ENCODE peak calls at places on chromosome 22, in seven cellular contexts. E is brain microvascular endothelial cell, L is transverse colon, T is RWPE2, U is fibroblast of lung, N is fibroblast of pulmonary artery, P is coronary artery. A is an unnamed sample.

GRCh38 chr22:41668971-41669911 is 19.4 kb downstream of the SNU13 start:
- DNase-seq in E (peak), L (no peak), T (no peak), U (peak), N (peak), P (no peak), A (no peak)

GRCh38 chr22:30922151-30922611 is 46.4 kb downstream of the MORC2 start:
- DNase-seq in E (peak), L (peak), T (no peak), U (peak), N (peak), P (no peak), A (peak)

GRCh38 chr22:22201925-22202343 is 42.7 kb upstream of the VPREB1 start:
- DNase-seq in E (no peak), L (no peak), T (no peak), U (no peak), N (no peak), P (no peak), A (no peak)

GRCh38 chr22:39880722-39881121 is 12.8 kb downstream of the ENTHD1 start:
- DNase-seq in E (no peak), L (no peak), T (no peak), U (no peak), N (no peak), P (no peak), A (no peak)

GRCh38 chr22:22380098-22381030 is 128.2 kb downstream of the ZNF280B start:
- DNase-seq in E (no peak), L (peak), T (no peak), U (no peak), N (no peak), P (no peak), A (no peak)

GRCh38 chr22:17079572-17079971 is 5.2 kb upstream of the IL17RA start:
- DNase-seq in E (no peak), L (no peak), T (no peak), U (peak), N (no peak), P (no peak), A (no peak)

GRCh38 chr22:31977939-31978338 is 33.6 kb downstream of the YWHAH start:
- DNase-seq in E (no peak), L (no peak), T (no peak), U (no peak), N (no peak), P (no peak), A (no peak)

GRCh38 chr22:44776535-44777363 is 24.4 kb downstream of the ARHGAP8 start:
- DNase-seq in E (no peak), L (peak), T (no peak), U (no peak), N (no peak), P (no peak), A (no peak)

GRCh38 chr22:21078916-21079315 is 33.2 kb downstream of the LRRC74B start:
- DNase-seq in E (no peak), L (no peak), T (no peak), U (no peak), N (no peak), P (no peak), A (no peak)

GRCh38 chr22:44685384-44686056 is 16.5 kb upstream of the PRR5 start:
- DNase-seq in E (peak), L (peak), T (no peak), U (peak), N (peak), P (no peak), A (peak)

GRCh38 chr22:17963015-17963414 is 61.3 kb downstream of the MICAL3 start:
- DNase-seq in E (no peak), L (no peak), T (no peak), U (no peak), N (no peak), P (no peak), A (no peak)

GRCh38 chr22:19902245-19902699 is 39.3 kb upstream of the COMT start:
- DNase-seq in E (no peak), L (no peak), T (no peak), U (no peak), N (no peak), P (peak), A (no peak)

GRCh38 chr22:40053460-40053859 is 58.7 kb downstream of the FAM83F start:
- DNase-seq in E (no peak), L (no peak), T (no peak), U (no peak), N (no peak), P (no peak), A (no peak)

GRCh38 chr22:40498454-40499186 is 128.2 kb downstream of the SGSM3 start:
- DNase-seq in E (peak), L (no peak), T (peak), U (peak), N (peak), P (no peak), A (peak)

GRCh38 chr22:18121436-18122253 is 11.0 kb downstream of the TUBA8 start:
- DNase-seq in E (no peak), L (no peak), T (no peak), U (no peak), N (no peak), P (no peak), A (no peak)

GRCh38 chr22:20552450-20552894 is 45.1 kb downstream of the MED15 start:
- DNase-seq in E (peak), L (peak), T (no peak), U (peak), N (peak), P (peak), A (no peak)

GRCh38 chr22:31082606-31083376 is 1.7 kb downstream of the SMTN start:
- DNase-seq in E (peak), L (peak), T (peak), U (peak), N (peak), P (peak), A (no peak)

GRCh38 chr22:45740236-45740635 is 68.6 kb downstream of the ATXN10 start:
- DNase-seq in E (peak), L (no peak), T (no peak), U (no peak), N (no peak), P (no peak), A (no peak)

GRCh38 chr22:39175127-39176066 is 22.9 kb upstream of the CBX7 start:
- DNase-seq in E (no peak), L (no peak), T (no peak), U (no peak), N (no peak), P (no peak), A (no peak)

GRCh38 chr22:17009640-17010291 is 1.7 kb upstream of the GAB4 start:
- DNase-seq in E (no peak), L (no peak), T (no peak), U (no peak), N (no peak), P (no peak), A (no peak)

GRCh38 chr22:31626427-31627150 is 35.4 kb downstream of the PISD start:
- DNase-seq in E (no peak), L (no peak), T (no peak), U (no peak), N (peak), P (no peak), A (no peak)

GRCh38 chr22:28029201-28029948 is 110.3 kb upstream of the PITPNB start:
- DNase-seq in E (peak), L (peak), T (no peak), U (peak), N (peak), P (peak), A (no peak)

GRCh38 chr22:19352766-19353165 is 61.2 kb upstream of the CLTCL1 start:
- DNase-seq in E (no peak), L (no peak), T (no peak), U (no peak), N (no peak), P (no peak), A (no peak)

GRCh38 chr22:32991353-32992115 is 66.6 kb downstream of the SYN3 start:
- DNase-seq in E (no peak), L (no peak), T (peak), U (peak), N (peak), P (no peak), A (no peak)

GRCh38 chr22:40084246-40084645 is 89.5 kb downstream of the FAM83F start:
- DNase-seq in E (no peak), L (no peak), T (no peak), U (no peak), N (no peak), P (no peak), A (no peak)

GRCh38 chr22:21450320-21450831 is 16.8 kb upstream of the TMEM191C start:
- DNase-seq in E (no peak), L (no peak), T (peak), U (no peak), N (no peak), P (no peak), A (no peak)

GRCh38 chr22:46966495-46966845 is 204.0 kb downstream of the TBC1D22A start:
- DNase-seq in E (no peak), L (no peak), T (no peak), U (no peak), N (no peak), P (no peak), A (no peak)

GRCh38 chr22:23137905-23138520 is 3.8 kb downstream of the RSPH14 start:
- DNase-seq in E (no peak), L (peak), T (no peak), U (no peak), N (no peak), P (no peak), A (no peak)

GRCh38 chr22:29112102-29112501 is 39.3 kb downstream of the KREMEN1 start:
- DNase-seq in E (no peak), L (no peak), T (no peak), U (no peak), N (no peak), P (no peak), A (no peak)
- TF ChIP-seq CTCF in E (no peak), L (no peak), T (no peak), U (no peak), N (no peak), P (no peak), A (no peak)

GRCh38 chr22:24233235-24233634 is 11.6 kb downstream of the GGT5 start:
- DNase-seq in E (no peak), L (no peak), T (no peak), U (no peak), N (no peak), P (no peak), A (no peak)

GRCh38 chr22:24232725-24233124 is 12.2 kb downstream of the GGT5 start:
- DNase-seq in E (no peak), L (no peak), T (no peak), U (no peak), N (no peak), P (no peak), A (no peak)

GRCh38 chr22:24231706-24232105 is 13.2 kb downstream of the GGT5 start:
- DNase-seq in E (no peak), L (no peak), T (no peak), U (no peak), N (no peak), P (no peak), A (no peak)

GRCh38 chr22:24232124-24232523 is 12.8 kb downstream of the GGT5 start:
- DNase-seq in E (no peak), L (no peak), T (no peak), U (no peak), N (no peak), P (no peak), A (no peak)

DNA sequence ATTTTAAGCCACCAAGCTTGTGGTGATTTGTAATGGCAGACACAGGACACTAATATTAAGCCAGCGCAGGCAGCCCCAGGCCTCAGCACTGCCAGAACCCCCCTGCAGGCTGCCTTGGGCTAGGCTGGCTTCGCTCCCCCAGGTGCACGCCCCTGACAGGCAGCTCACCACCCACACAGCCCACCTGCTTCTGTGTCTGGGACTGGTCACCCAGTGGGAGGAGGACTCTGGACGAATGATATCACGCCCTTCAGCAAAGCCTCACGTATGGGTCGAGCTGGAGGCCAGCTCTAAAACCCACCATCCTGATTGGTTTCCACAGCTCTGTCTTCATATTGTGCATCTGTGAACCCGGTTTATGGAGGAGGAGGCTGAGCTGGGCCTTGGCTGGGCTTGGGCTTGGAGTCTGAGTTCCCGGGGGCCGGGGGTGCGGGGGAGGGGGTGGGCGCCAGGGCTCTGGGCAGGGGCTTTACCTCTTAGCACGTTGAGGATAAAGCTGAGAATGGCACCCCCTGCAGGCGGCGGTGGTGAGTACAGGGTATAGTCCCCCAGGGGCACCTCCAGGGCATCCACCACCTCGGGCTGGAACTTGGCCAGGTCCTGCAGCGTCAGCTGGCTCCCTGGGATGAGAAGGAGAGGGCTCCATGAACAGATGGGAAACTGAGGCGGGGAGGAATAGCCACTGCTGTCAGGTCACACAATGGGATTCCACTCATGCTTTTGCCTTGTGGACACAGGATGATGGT is 13.8 kb downstream of the GGT5 start:
- DNase-seq in E (no peak), L (peak), T (no peak), U (no peak), N (no peak), P (no peak), A (no peak)
- TF ChIP-seq CTCF in E (peak), L (no peak), T (peak), U (peak), N (peak), P (no peak), A (peak)

GRCh38 chr22:43627485-43628252 is 184.4 kb downstream of the EFCAB6 start:
- DNase-seq in E (no peak), L (no peak), T (no peak), U (no peak), N (no peak), P (no peak), A (no peak)
- TF ChIP-seq CTCF in E (no peak), L (no peak), T (no peak), U (no peak), N (no peak), P (no peak), A (no peak)

GRCh38 chr22:37549704-37550059 is 10.6 kb upstream of the CDC42EP1 start:
- DNase-seq in E (no peak), L (no peak), T (no peak), U (peak), N (peak), P (peak), A (no peak)
- TF ChIP-seq CTCF in E (peak), L (no peak), T (peak), U (peak), N (peak), P (peak), A (peak)

GRCh38 chr22:26672060-26672471 is 14.7 kb downstream of the MIAT start:
- DNase-seq in E (no peak), L (peak), T (no peak), U (no peak), N (no peak), P (peak), A (no peak)

GRCh38 chr22:26667140-26667539 is 9.8 kb downstream of the MIAT start:
- DNase-seq in E (no peak), L (no peak), T (no peak), U (no peak), N (no peak), P (no peak), A (no peak)

GRCh38 chr22:26671317-26672059 is 14.1 kb downstream of the MIAT start:
- DNase-seq in E (no peak), L (peak), T (peak), U (no peak), N (no peak), P (no peak), A (no peak)

GRCh38 chr22:26670459-26670858 is 13.1 kb downstream of the MIAT start:
- DNase-seq in E (no peak), L (no peak), T (no peak), U (no peak), N (no peak), P (no peak), A (no peak)

GRCh38 chr22:26669060-26669481 is 11.7 kb downstream of the MIAT start:
- DNase-seq in E (peak), L (peak), T (no peak), U (peak), N (peak), P (no peak), A (peak)
- TF ChIP-seq CTCF in E (peak), L (no peak), T (peak), U (peak), N (peak), P (peak), A (peak)

GRCh38 chr22:49699928-49700498 is 127.7 kb downstream of the BRD1 start:
- DNase-seq in E (no peak), L (no peak), T (no peak), U (no peak), N (no peak), P (peak), A (no peak)

GRCh38 chr22:49699476-49699875 is 128.2 kb downstream of the BRD1 start:
- DNase-seq in E (no peak), L (no peak), T (peak), U (no peak), N (no peak), P (peak), A (no peak)

GRCh38 chr22:49703391-49703926 is 124.2 kb downstream of the BRD1 start:
- DNase-seq in E (no peak), L (no peak), T (no peak), U (no peak), N (no peak), P (no peak), A (no peak)

GRCh38 chr22:49702068-49702397 is 125.6 kb downstream of the BRD1 start:
- DNase-seq in E (no peak), L (no peak), T (no peak), U (no peak), N (no peak), P (no peak), A (no peak)

GRCh38 chr22:49701380-49702067 is 126.1 kb downstream of the BRD1 start:
- DNase-seq in E (no peak), L (no peak), T (no peak), U (no peak), N (no peak), P (no peak), A (no peak)
- TF ChIP-seq CTCF in E (peak), L (peak), T (peak), U (peak), N (peak), P (no peak), A (peak)

GRCh38 chr22:37982938-37983859 is 1.2 kb downstream of the SOX10 start:
- DNase-seq in E (no peak), L (no peak), T (no peak), U (no peak), N (no peak), P (no peak), A (no peak)
- TF ChIP-seq CTCF in E (peak), L (no peak), T (no peak), U (no peak), N (peak), P (no peak), A (peak)

A was measured in HFF-Myc.